ENCODE peak calls at places on chromosomes 6 and 20, in eight cellular contexts. M is fibroblast of pulmonary artery, W is posterior cingulate gyrus, U is mucosa of gallbladder, V is mesenteric fat pad, H is Caco-2, S is EH, I is thoracic aorta. F is an unnamed sample.

GRCh38 chr20:42836339-42836738 is 353.4 kb downstream of the PTPRT start:
- DNase-seq in M (no peak), W (no peak), U (no peak), V (no peak), H (no peak), S (no peak), I (no peak), F (no peak)

GRCh38 chr20:58420798-58421496 is 31.9 kb downstream of the VAPB start:
- DNase-seq in M (peak; percentile 69), W (no peak), U (no peak), V (no peak), H (peak; percentile 28), S (peak; percentile 83), I (no peak), F (no peak)

GRCh38 chr6:89411269-89412070 is 603 bp downstream of the RRAGD start:
- DNase-seq in M (no peak), W (peak; percentile 90), U (peak; percentile 14), V (no peak), H (peak; percentile 33), S (peak; percentile 8), I (no peak), F (no peak)

GRCh38 chr20:21670126-21670525 is 35.3 kb upstream of the PAX1 start:
- DNase-seq in M (no peak), W (no peak), U (no peak), V (no peak), H (no peak), S (no peak), I (no peak), F (no peak)

GRCh38 chr6:157099912-157100593 is 223.3 kb downstream of the TMEM242 start:
- DNase-seq in M (peak; percentile 56), W (no peak), U (peak; percentile 23), V (no peak), H (no peak), S (no peak), I (no peak), F (peak; percentile 43)

GRCh38 chr6:105116150-105116549 is 63.7 kb downstream of the POPDC3 start:
- DNase-seq in M (no peak), W (no peak), U (no peak), V (no peak), H (no peak), S (no peak), I (no peak), F (no peak)

GRCh38 chr6:149261364-149261763 is 56.1 kb upstream of the TAB2 start:
- DNase-seq in M (no peak), W (no peak), U (no peak), V (no peak), H (no peak), S (no peak), I (no peak), F (no peak)

GRCh38 chr6:73389854-73390253 is 4.8 kb upstream of the DDX43 start:
- DNase-seq in M (no peak), W (no peak), U (no peak), V (no peak), H (no peak), S (no peak), I (no peak), F (no peak)

GRCh38 chr6:69022991-69023390 is 387.9 kb downstream of the ADGRB3 start:
- DNase-seq in M (peak; percentile 18), W (no peak), U (no peak), V (no peak), H (no peak), S (peak; percentile 81), I (no peak), F (no peak)

GRCh38 chr6:9083108-9083507 is 647.8 kb upstream of the SLC35B3 start:
- DNase-seq in M (no peak), W (no peak), U (no peak), V (no peak), H (no peak), S (no peak), I (no peak), F (no peak)

GRCh38 chr6:15088904-15089568 is 156.8 kb upstream of the JARID2 start:
- DNase-seq in M (no peak), W (peak; percentile 73), U (no peak), V (no peak), H (no peak), S (no peak), I (no peak), F (no peak)

GRCh38 chr6:126307859-126308258 is 32.1 kb upstream of the CENPW start:
- DNase-seq in M (peak; percentile 82), W (no peak), U (no peak), V (no peak), H (no peak), S (peak; percentile 36), I (no peak), F (no peak)

GRCh38 chr6:11366183-11366933 is 133.9 kb upstream of the NEDD9 start:
- DNase-seq in M (no peak), W (no peak), U (no peak), V (no peak), H (no peak), S (no peak), I (no peak), F (no peak)

GRCh38 chr6:36577298-36577697 is 16.9 kb upstream of the SRSF3 start:
- DNase-seq in M (peak; percentile 58), W (no peak), U (peak; percentile 31), V (no peak), H (peak; percentile 74), S (peak; percentile 95), I (no peak), F (no peak)

GRCh38 chr6:86937219-86938079 is at the start of gene HTR1E:
- DNase-seq in M (peak; percentile 27), W (peak; percentile 94), U (peak; percentile 14), V (no peak), H (peak; percentile 59), S (peak; percentile 2), I (no peak), F (no peak)

GRCh38 chr20:13840093-13840465 is 55.3 kb downstream of the NDUFAF5 start:
- DNase-seq in M (no peak), W (no peak), U (no peak), V (no peak), H (no peak), S (no peak), I (no peak), F (no peak)

GRCh38 chr6:166939276-166939816 is 17.0 kb downstream of the RNASET2 start:
- DNase-seq in M (no peak), W (peak; percentile 58), U (no peak), V (peak; percentile 11), H (no peak), S (no peak), I (no peak), F (no peak)

GRCh38 chr20:21640556-21640955 is 64.9 kb upstream of the PAX1 start:
- DNase-seq in M (no peak), W (no peak), U (no peak), V (no peak), H (peak; percentile 71), S (no peak), I (no peak), F (no peak)

GRCh38 chr6:47151232-47151898 is 109.2 kb upstream of the ADGRF1 start:
- DNase-seq in M (no peak), W (no peak), U (no peak), V (no peak), H (no peak), S (no peak), I (no peak), F (no peak)

GRCh38 chr6:40587240-40588069 is at the start of gene LRFN2:
- DNase-seq in M (peak; percentile 67), W (peak; percentile 96), U (peak; percentile 72), V (no peak), H (peak; percentile 85), S (peak; percentile 67), I (no peak), F (peak; percentile 58)

GRCh38 chr20:57450419-57450818 is 59.2 kb downstream of the RBM38 start:
- DNase-seq in M (peak; percentile 45), W (peak; percentile 86), U (peak; percentile 43), V (no peak), H (no peak), S (no peak), I (no peak), F (peak; percentile 60)

GRCh38 chr20:43910564-43910963 is 4.1 kb upstream of the TOX2 start:
- DNase-seq in M (no peak), W (no peak), U (no peak), V (no peak), H (no peak), S (no peak), I (no peak), F (no peak)

GRCh38 chr6:129133770-129134192 is 250.8 kb downstream of the LAMA2 start:
- DNase-seq in M (peak; percentile 94), W (no peak), U (no peak), V (no peak), H (no peak), S (peak; percentile 20), I (no peak), F (no peak)

F was measured in GM18507.